ENCODE peak calls at places on chromosome 22, in four cellular contexts. One of them, this sample, is unnamed.

GRCh38 chr22:39254789-39255298 is 10.1 kb upstream of the PDGFB start:
- DNase-seq in NCI-H1694 treated with DMSO at 0.1 percent for 48 hours: no peak
- DNase-seq in NCI-H187: no peak
- DNase-seq in stimulated activated naive CD8-positive, alpha-beta T cell treated with anti-CD3 and anti-CD28 coated beads, Interleukin-15, amount 100 ng/mL, for 72 hours: peak; percentile 45
- DNase-seq in this sample: no peak

GRCh38 chr22:34390400-34390799 is 470.1 kb upstream of the LARGE1 start:
- DNase-seq in NCI-H1694 treated with DMSO at 0.1 percent for 48 hours: no peak
- DNase-seq in NCI-H187: no peak
- DNase-seq in stimulated activated naive CD8-positive, alpha-beta T cell treated with anti-CD3 and anti-CD28 coated beads, Interleukin-15, amount 100 ng/mL, for 72 hours: no peak
- DNase-seq in this sample: no peak

GRCh38 chr22:47056776-47057470 is 294.5 kb downstream of the TBC1D22A start:
- DNase-seq in NCI-H1694 treated with DMSO at 0.1 percent for 48 hours: no peak
- DNase-seq in NCI-H187: no peak
- DNase-seq in stimulated activated naive CD8-positive, alpha-beta T cell treated with anti-CD3 and anti-CD28 coated beads, Interleukin-15, amount 100 ng/mL, for 72 hours: no peak
- DNase-seq in this sample: no peak

GRCh38 chr22:36385491-36386350 is 2.0 kb downstream of the MYH9 start:
- DNase-seq in NCI-H1694 treated with DMSO at 0.1 percent for 48 hours: no peak
- DNase-seq in NCI-H187: no peak
- DNase-seq in stimulated activated naive CD8-positive, alpha-beta T cell treated with anti-CD3 and anti-CD28 coated beads, Interleukin-15, amount 100 ng/mL, for 72 hours: peak; percentile 33
- DNase-seq in this sample: no peak

GRCh38 chr22:48495751-48496080 is 1332.0 kb downstream of the BRD1 start:
- DNase-seq in NCI-H1694 treated with DMSO at 0.1 percent for 48 hours: no peak
- DNase-seq in NCI-H187: no peak
- DNase-seq in stimulated activated naive CD8-positive, alpha-beta T cell treated with anti-CD3 and anti-CD28 coated beads, Interleukin-15, amount 100 ng/mL, for 72 hours: no peak
- DNase-seq in this sample: no peak

GRCh38 chr22:49015993-49016908 is 811.4 kb downstream of the BRD1 start:
- DNase-seq in NCI-H1694 treated with DMSO at 0.1 percent for 48 hours: no peak
- DNase-seq in NCI-H187: no peak
- DNase-seq in stimulated activated naive CD8-positive, alpha-beta T cell treated with anti-CD3 and anti-CD28 coated beads, Interleukin-15, amount 100 ng/mL, for 72 hours: no peak
- DNase-seq in this sample: no peak

GRCh38 chr22:23105304-23105703 is 35.0 kb downstream of the GNAZ start:
- DNase-seq in NCI-H1694 treated with DMSO at 0.1 percent for 48 hours: no peak
- DNase-seq in NCI-H187: no peak
- DNase-seq in stimulated activated naive CD8-positive, alpha-beta T cell treated with anti-CD3 and anti-CD28 coated beads, Interleukin-15, amount 100 ng/mL, for 72 hours: no peak
- DNase-seq in this sample: no peak

GRCh38 chr22:37633082-37633692 is 6.3 kb upstream of the SH3BP1 start:
- DNase-seq in NCI-H1694 treated with DMSO at 0.1 percent for 48 hours: no peak
- DNase-seq in NCI-H187: no peak
- DNase-seq in stimulated activated naive CD8-positive, alpha-beta T cell treated with anti-CD3 and anti-CD28 coated beads, Interleukin-15, amount 100 ng/mL, for 72 hours: peak; percentile 83
- DNase-seq in this sample: no peak

GRCh38 chr22:45101828-45102227 is 61.9 kb upstream of the NUP50 start:
- DNase-seq in NCI-H1694 treated with DMSO at 0.1 percent for 48 hours: peak; percentile 81
- DNase-seq in NCI-H187: no peak
- DNase-seq in stimulated activated naive CD8-positive, alpha-beta T cell treated with anti-CD3 and anti-CD28 coated beads, Interleukin-15, amount 100 ng/mL, for 72 hours: no peak
- DNase-seq in this sample: no peak

GRCh38 chr22:46994265-46994664 is 231.8 kb downstream of the TBC1D22A start:
- DNase-seq in NCI-H1694 treated with DMSO at 0.1 percent for 48 hours: no peak
- DNase-seq in NCI-H187: no peak
- DNase-seq in stimulated activated naive CD8-positive, alpha-beta T cell treated with anti-CD3 and anti-CD28 coated beads, Interleukin-15, amount 100 ng/mL, for 72 hours: no peak
- DNase-seq in this sample: no peak

GRCh38 chr22:36339171-36340065 is 48.3 kb downstream of the MYH9 start:
- DNase-seq in NCI-H1694 treated with DMSO at 0.1 percent for 48 hours: no peak
- DNase-seq in NCI-H187: no peak
- DNase-seq in stimulated activated naive CD8-positive, alpha-beta T cell treated with anti-CD3 and anti-CD28 coated beads, Interleukin-15, amount 100 ng/mL, for 72 hours: peak; percentile 42
- DNase-seq in this sample: no peak

GRCh38 chr22:49691256-49691655 is 136.4 kb downstream of the BRD1 start:
- DNase-seq in NCI-H1694 treated with DMSO at 0.1 percent for 48 hours: no peak
- DNase-seq in NCI-H187: no peak
- DNase-seq in stimulated activated naive CD8-positive, alpha-beta T cell treated with anti-CD3 and anti-CD28 coated beads, Interleukin-15, amount 100 ng/mL, for 72 hours: no peak
- DNase-seq in this sample: no peak